ENCODE peak calls at places on chromosomes 2 and 18, in five cellular contexts. P, T, G, I and K are unnamed samples.
A peak's percentile ranks its signal among the peaks of the same experiment; 100 is the strongest.

GRCh38 chr18:72738136-72738535 is 129.7 kb downstream of the NETO1 start:
- DNase-seq in P (no peak), I (no peak), G (no peak), T (no peak), K (no peak)

GRCh38 chr2:8277921-8278571 is 403.8 kb upstream of the ID2 start:
- DNase-seq in T (no peak), P (no peak), I (no peak), G (no peak), K (peak; percentile 34)

GRCh38 chr2:223815186-223815883 is 22.0 kb downstream of the AP1S3 start:
- DNase-seq in G (peak; percentile 88), P (no peak), I (no peak), T (peak; percentile 99), K (no peak)

GRCh38 chr2:233976690-233977294 is 59.6 kb downstream of the TRPM8 start:
- DNase-seq in I (no peak), G (peak; percentile 73), T (peak; percentile 82), P (no peak), K (no peak)

GRCh38 chr2:174570325-174570958 is 27.2 kb downstream of the WIPF1 start:
- DNase-seq in T (no peak), G (no peak), I (no peak), P (no peak), K (no peak)

GRCh38 chr2:235541016-235541415 is 47.2 kb downstream of the AGAP1 start:
- DNase-seq in I (no peak), T (no peak), P (no peak), G (no peak), K (no peak)

GRCh38 chr18:66560092-66560491 is 43.8 kb downstream of the CDH19 start:
- DNase-seq in T (peak; percentile 8), P (no peak), G (no peak), I (no peak), K (no peak)

GRCh38 chr2:63735263-63735662 is 106.4 kb upstream of the UGP2 start:
- DNase-seq in I (no peak), G (no peak), P (no peak), T (peak; percentile 76), K (no peak)

GRCh38 chr2:43104106-43104505 is 122.3 kb downstream of the ZFP36L2 start:
- DNase-seq in T (no peak), G (no peak), P (no peak), I (no peak), K (no peak)

GRCh38 chr18:42258301-42258965 is 303.4 kb downstream of the PIK3C3 start:
- DNase-seq in P (no peak), T (no peak), I (no peak), G (no peak), K (no peak)

GRCh38 chr2:180002198-180002597 is 4.9 kb downstream of the CWC22 start:
- DNase-seq in G (no peak), I (no peak), P (no peak), T (no peak), K (no peak)

GRCh38 chr18:79616651-79617518 is 62.7 kb upstream of the CTDP1 start:
- DNase-seq in I (peak; percentile 41), T (peak; percentile 25), G (no peak), P (no peak), K (no peak)

GRCh38 chr18:23307567-23308295 is 145.4 kb upstream of the RIOK3 start:
- DNase-seq in G (no peak), I (no peak), T (peak; percentile 73), P (no peak), K (peak; percentile 33)

GRCh38 chr2:176471949-176472348 is 202.7 kb downstream of the MTX2 start:
- DNase-seq in T (no peak), G (no peak), I (no peak), P (no peak), K (no peak)

GRCh38 chr2:217864960-217865359 is 137.8 kb downstream of the TNS1 start:
- DNase-seq in T (no peak), P (peak; percentile 22), I (no peak), G (no peak), K (peak; percentile 44)

GRCh38 chr2:9735335-9735734 is 104.5 kb upstream of the YWHAQ start:
- DNase-seq in I (no peak), T (no peak), G (no peak), P (no peak), K (no peak)

GRCh38 chr2:120251863-120252206 is 817 bp upstream of the RALB start:
- DNase-seq in G (no peak), I (no peak), T (no peak), P (no peak), K (no peak)

GRCh38 chr2:204909791-204910190 is 364.5 kb downstream of the PARD3B start:
- DNase-seq in T (peak; percentile 43), P (no peak), G (no peak), I (no peak), K (no peak)

GRCh38 chr2:84919885-84920580 is 14.6 kb downstream of the TMSB10 start:
- DNase-seq in G (peak; percentile 98), T (peak; percentile 98), P (no peak), I (no peak), K (no peak)

GRCh38 chr2:181764095-181764963 is 84.0 kb upstream of the NEUROD1 start:
- DNase-seq in I (no peak), T (no peak), P (no peak), G (no peak), K (no peak)

GRCh38 chr2:45577426-45577825 is 33.6 kb downstream of the SRBD1 start:
- DNase-seq in I (no peak), P (no peak), G (no peak), T (peak; percentile 19), K (no peak)

GRCh38 chr18:77068321-77068841 is 64.2 kb downstream of the MBP start:
- DNase-seq in T (peak; percentile 63), P (no peak), G (no peak), I (no peak), K (peak; percentile 55)

GRCh38 chr2:156810094-156810493 is 373.9 kb downstream of the GPD2 start:
- DNase-seq in G (no peak), I (no peak), P (no peak), T (peak; percentile 6), K (no peak)

GRCh38 chr2:191020742-191021381 is 6.9 kb upstream of the STAT1 start:
- DNase-seq in I (no peak), G (no peak), T (peak; percentile 94), P (no peak), K (peak; percentile 49)

GRCh38 chr2:46490521-46491141 is 11.3 kb downstream of the TMEM247 start:
- DNase-seq in I (no peak), G (no peak), T (no peak), P (no peak), K (peak; percentile 18)

DNA sequence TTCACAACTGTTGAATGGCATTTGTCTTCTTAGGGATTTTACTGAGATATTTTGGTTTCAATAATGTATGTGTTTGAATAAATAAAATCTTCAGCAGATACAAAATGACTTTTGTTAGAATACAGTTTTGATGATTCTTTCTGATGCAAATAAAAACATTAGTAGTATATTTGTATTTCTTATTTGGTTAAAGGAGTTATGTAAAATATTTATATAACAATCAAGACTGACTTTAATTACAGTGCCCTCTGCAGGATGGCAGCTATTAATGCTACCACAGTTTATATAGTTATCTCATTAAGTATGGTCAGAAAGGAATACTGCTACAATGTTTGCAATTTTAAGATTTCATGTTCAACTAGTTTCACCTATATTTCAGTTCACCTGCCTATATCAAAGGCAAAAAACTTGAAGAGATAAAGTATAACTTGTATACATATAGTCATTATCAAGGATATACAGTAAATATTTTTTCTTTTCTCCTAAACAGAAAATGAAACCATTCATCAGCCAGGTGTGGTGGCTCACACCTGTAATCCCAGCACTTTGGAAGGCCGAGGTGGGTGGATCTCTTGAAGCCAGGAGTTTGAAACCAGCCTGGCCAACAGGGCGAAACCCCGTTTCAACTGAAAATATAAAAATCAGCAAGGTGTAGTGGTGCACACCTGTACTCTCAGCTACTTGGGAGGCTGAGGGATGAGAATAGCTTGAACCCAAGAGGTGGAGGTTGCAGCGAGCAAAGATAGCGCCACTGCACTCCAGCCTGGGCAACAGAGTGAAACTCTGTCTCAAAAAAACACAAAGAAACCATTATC is 19.8 kb downstream of the ARL5A start:
- DNase-seq in T (peak; percentile 47), I (no peak), P (no peak), G (no peak), K (no peak)
- TF ChIP-seq CTCF in T (peak; percentile 51), I (peak; percentile 58), P (no peak), G (peak; percentile 21), K (peak; percentile 28)

GRCh38 chr2:10837532-10838266 is 25.1 kb upstream of the PDIA6 start:
- DNase-seq in G (no peak), I (no peak), P (no peak), T (no peak), K (no peak)
- H3K4me3 ChIP-seq in G (no peak overlapping the region), I (no peak overlapping the region), P (no peak overlapping the region), T (no peak overlapping the region), K (no peak overlapping the region)

DNA sequence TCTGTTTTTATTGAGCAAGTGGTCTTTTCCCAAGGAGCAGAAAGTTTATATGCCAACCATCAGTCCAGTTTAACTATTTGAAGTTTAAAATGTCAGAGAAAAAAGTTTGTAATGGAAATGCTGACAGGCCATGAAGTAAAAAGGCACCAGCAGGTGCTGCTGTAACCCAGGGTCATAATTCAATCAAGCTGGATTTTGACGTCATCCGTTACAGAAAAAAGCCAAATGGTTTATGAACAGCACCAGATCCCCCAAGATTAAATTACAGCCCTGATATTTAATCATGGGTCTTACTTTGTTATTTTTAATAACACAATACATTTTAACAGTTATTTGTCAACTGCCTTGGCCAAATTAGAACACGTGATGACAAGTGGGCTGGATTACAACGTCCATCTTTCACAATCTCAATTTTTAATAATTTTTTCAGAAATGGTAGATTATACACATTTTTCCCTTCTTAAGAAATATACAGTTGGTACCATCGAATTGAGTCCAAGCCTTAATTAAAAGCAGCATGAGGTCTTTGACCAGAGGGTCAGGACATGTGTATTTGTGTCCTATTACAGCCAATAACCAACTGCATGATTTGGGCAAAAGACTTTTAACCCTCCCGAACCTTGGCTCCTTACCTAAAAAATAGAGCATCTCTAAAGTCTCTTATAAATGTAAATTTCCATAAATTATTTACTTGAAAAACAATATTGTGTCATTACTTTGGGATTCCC is 10.0 kb downstream of the TCF4 start:
- DNase-seq in P (no peak), G (no peak), T (peak; percentile 21), I (no peak), K (no peak)
- TF ChIP-seq CTCF in P (no peak), G (no peak), T (no peak), I (no peak), K (peak; percentile 12)

GRCh38 chr18:26621161-26622026 is 73.0 kb upstream of the KCTD1 start:
- DNase-seq in T (peak; percentile 37), G (no peak), I (peak; percentile 73), P (peak; percentile 7), K (peak; percentile 28)
- H3K4me3 ChIP-seq in T (no peak overlapping the region), G (no peak overlapping the region), I (peak overlapping the region; percentile 3), P (peak overlapping the region; percentile 36), K (peak overlapping the region; percentile 53)

DNA sequence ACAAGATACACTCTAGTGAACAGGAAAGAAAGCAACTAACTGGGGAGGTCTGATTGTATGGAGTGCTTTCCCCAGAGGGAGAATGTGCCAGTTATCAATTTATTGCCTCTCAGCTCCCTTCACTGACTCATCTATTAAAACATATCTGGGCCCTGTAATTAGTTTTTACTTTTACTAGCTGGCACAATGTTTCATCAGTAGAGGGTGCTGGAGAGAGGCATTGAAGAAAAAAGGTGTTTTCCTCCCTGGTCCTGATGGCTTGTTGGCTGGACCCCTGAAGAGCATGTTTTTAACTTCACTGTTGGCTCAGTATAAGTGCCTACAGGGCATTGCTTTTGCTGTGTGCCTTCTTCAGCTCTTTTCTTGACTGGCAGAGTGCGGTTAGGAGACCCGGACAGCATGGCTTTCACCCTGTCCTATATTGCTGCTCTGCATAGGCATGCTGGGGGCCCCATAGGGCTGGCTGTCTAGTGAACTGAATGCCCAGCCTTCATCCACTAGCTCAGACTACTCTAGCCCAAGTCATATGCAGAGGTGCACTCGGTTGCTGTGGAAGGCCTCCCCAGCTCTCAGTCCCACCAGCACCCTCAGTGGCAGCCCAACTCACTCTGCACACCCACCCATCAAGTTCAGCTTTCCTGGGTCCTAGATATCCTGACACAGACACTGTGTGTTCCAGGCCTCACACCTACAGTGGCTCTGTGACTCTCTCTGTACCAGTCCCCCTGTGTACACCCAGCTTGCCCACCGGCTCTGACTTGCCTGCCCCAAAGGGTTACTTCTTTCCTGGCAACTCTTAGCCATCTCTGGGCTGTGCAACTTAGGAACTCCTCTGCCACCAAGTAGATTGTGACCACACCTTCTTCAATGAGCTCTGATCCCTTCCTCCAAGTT is 62.3 kb upstream of the ACYP2 start:
- DNase-seq in G (no peak), I (no peak), P (no peak), T (peak; percentile 44), K (peak; percentile 30)
- TF ChIP-seq CTCF in G (peak; percentile 22), I (no peak), P (peak; percentile 55), T (peak; percentile 44), K (peak; percentile 49)